ENCODE peak calls at places on chromosomes 16 and 17, in four cellular contexts. One of them, this sample, is unnamed.

GRCh38 chr16:76897816-76898215 is 293.2 kb upstream of the MON1B start:
- DNase-seq in hepatocyte: no peak
- DNase-seq in GM23248: no peak
- DNase-seq in MM.1S: no peak
- DNase-seq in this sample: peak; percentile 63

GRCh38 chr16:8795096-8795495 is 2.3 kb downstream of the TMEM186 start:
- DNase-seq in hepatocyte: no peak
- DNase-seq in GM23248: no peak
- DNase-seq in MM.1S: no peak
- DNase-seq in this sample: no peak

GRCh38 chr17:72591500-72592241 is 470.9 kb downstream of the SOX9 start:
- DNase-seq in hepatocyte: peak; percentile 52
- DNase-seq in GM23248: peak; percentile 59
- DNase-seq in MM.1S: peak; percentile 37
- DNase-seq in this sample: peak; percentile 38

GRCh38 chr16:30418350-30419181 is 11.2 kb downstream of the ZNF771 start:
- DNase-seq in hepatocyte: no peak
- DNase-seq in GM23248: no peak
- DNase-seq in MM.1S: no peak
- DNase-seq in this sample: peak; percentile 15

GRCh38 chr17:69450857-69451410 is 36.4 kb downstream of the MAP2K6 start:
- DNase-seq in hepatocyte: no peak
- DNase-seq in GM23248: no peak
- DNase-seq in MM.1S: no peak
- DNase-seq in this sample: peak; percentile 78

GRCh38 chr17:53626286-53626685 is 196.4 kb upstream of the KIF2B start:
- DNase-seq in hepatocyte: peak; percentile 8
- DNase-seq in GM23248: peak; percentile 72
- DNase-seq in MM.1S: peak; percentile 41
- DNase-seq in this sample: peak; percentile 67

GRCh38 chr16:68750243-68750642 is 13.2 kb downstream of the CDH1 start:
- DNase-seq in hepatocyte: no peak
- DNase-seq in GM23248: no peak
- DNase-seq in MM.1S: no peak
- DNase-seq in this sample: no peak

GRCh38 chr16:9061358-9061813 is 30.1 kb upstream of the HAPSTR1 start:
- DNase-seq in hepatocyte: no peak
- DNase-seq in GM23248: peak; percentile 43
- DNase-seq in MM.1S: no peak
- DNase-seq in this sample: peak; percentile 19

GRCh38 chr17:60086822-60087591 is 8.3 kb upstream of the HEATR6 start:
- DNase-seq in hepatocyte: no peak
- DNase-seq in GM23248: peak; percentile 88
- DNase-seq in MM.1S: no peak
- DNase-seq in this sample: no peak

GRCh38 chr17:35666967-35667552 is 64.4 kb upstream of the RASL10B start:
- DNase-seq in hepatocyte: peak; percentile 7
- DNase-seq in GM23248: peak; percentile 40
- DNase-seq in MM.1S: no peak
- DNase-seq in this sample: no peak

GRCh38 chr16:75244225-75244792 is 7.1 kb downstream of the BCAR1 start:
- DNase-seq in hepatocyte: peak; percentile 53
- DNase-seq in GM23248: peak; percentile 70
- DNase-seq in MM.1S: no peak
- DNase-seq in this sample: peak; percentile 27

GRCh38 chr16:716250-716607 is 1.3 kb downstream of the METRN start:
- DNase-seq in hepatocyte: no peak
- DNase-seq in GM23248: peak; percentile 63
- DNase-seq in MM.1S: no peak
- DNase-seq in this sample: no peak

GRCh38 chr16:67678354-67679023 is 11.9 kb downstream of the C16orf86 start:
- DNase-seq in hepatocyte: no peak
- DNase-seq in GM23248: no peak
- DNase-seq in MM.1S: no peak
- DNase-seq in this sample: no peak

GRCh38 chr17:34584805-34585416 is 5.5 kb downstream of the TMEM132E start:
- DNase-seq in hepatocyte: peak; percentile 63
- DNase-seq in GM23248: peak; percentile 49
- DNase-seq in MM.1S: peak; percentile 36
- DNase-seq in this sample: peak; percentile 7

GRCh38 chr16:86457621-86458456 is 52.5 kb upstream of the FOXF1 start:
- DNase-seq in hepatocyte: peak; percentile 60
- DNase-seq in GM23248: peak; percentile 92
- DNase-seq in MM.1S: no peak
- DNase-seq in this sample: no peak

GRCh38 chr17:61475726-61476125 is 23.5 kb downstream of the TBX4 start:
- DNase-seq in hepatocyte: no peak
- DNase-seq in GM23248: peak; percentile 72
- DNase-seq in MM.1S: no peak
- DNase-seq in this sample: peak; percentile 27

GRCh38 chr17:40582328-40582901 is 17.1 kb upstream of the CCR7 start:
- DNase-seq in hepatocyte: no peak
- DNase-seq in GM23248: no peak
- DNase-seq in MM.1S: peak; percentile 95
- DNase-seq in this sample: no peak

GRCh38 chr16:2026461-2027023 is at the start of gene NHERF2:
- DNase-seq in hepatocyte: peak; percentile 77
- DNase-seq in GM23248: peak; percentile 53
- DNase-seq in MM.1S: peak; percentile 32
- DNase-seq in this sample: peak; percentile 37

GRCh38 chr17:19249681-19250080 is 12.5 kb downstream of the EPN2 start:
- DNase-seq in hepatocyte: no peak
- DNase-seq in GM23248: peak; percentile 32
- DNase-seq in MM.1S: no peak
- DNase-seq in this sample: no peak

GRCh38 chr16:28192811-28193529 is 18.8 kb downstream of the XPO6 start:
- DNase-seq in hepatocyte: no peak
- DNase-seq in GM23248: no peak
- DNase-seq in MM.1S: no peak
- DNase-seq in this sample: no peak

GRCh38 chr17:79088997-79089328 is 14.3 kb downstream of the ENGASE start:
- DNase-seq in hepatocyte: no peak
- DNase-seq in GM23248: no peak
- DNase-seq in MM.1S: no peak
- DNase-seq in this sample: no peak

GRCh38 chr16:87723224-87723619 is 42.6 kb downstream of the KLHDC4 start:
- DNase-seq in hepatocyte: peak; percentile 45
- DNase-seq in GM23248: peak; percentile 79
- DNase-seq in MM.1S: no peak
- DNase-seq in this sample: no peak

GRCh38 chr17:48100160-48100559 is 1.1 kb downstream of the CBX1 start:
- DNase-seq in hepatocyte: no peak
- DNase-seq in GM23248: peak; percentile 86
- DNase-seq in MM.1S: no peak
- DNase-seq in this sample: no peak

GRCh38 chr17:7004398-7005253 is 7.8 kb upstream of the RNASEK start:
- DNase-seq in hepatocyte: peak; percentile 78
- DNase-seq in GM23248: peak; percentile 74
- DNase-seq in MM.1S: peak; percentile 72
- DNase-seq in this sample: peak; percentile 82

GRCh38 chr17:79079421-79080200 is 5.0 kb downstream of the ENGASE start:
- DNase-seq in hepatocyte: no peak
- DNase-seq in GM23248: no peak
- DNase-seq in MM.1S: no peak
- DNase-seq in this sample: no peak

GRCh38 chr17:59154335-59154720 is 658 bp downstream of the SKA2 start:
- DNase-seq in hepatocyte: peak; percentile 64
- DNase-seq in GM23248: peak; percentile 80
- DNase-seq in MM.1S: peak; percentile 49
- DNase-seq in this sample: peak; percentile 56

GRCh38 chr16:86089986-86090385 is 191.0 kb downstream of the IRF8 start:
- DNase-seq in hepatocyte: no peak
- DNase-seq in GM23248: no peak
- DNase-seq in MM.1S: no peak
- DNase-seq in this sample: no peak

GRCh38 chr17:79444226-79444625 is 166.6 kb downstream of the RBFOX3 start:
- DNase-seq in hepatocyte: no peak
- DNase-seq in GM23248: no peak
- DNase-seq in MM.1S: no peak
- DNase-seq in this sample: no peak

GRCh38 chr16:64983983-64984382 is 137.9 kb downstream of the CDH11 start:
- DNase-seq in hepatocyte: peak; percentile 81
- DNase-seq in GM23248: peak; percentile 83
- DNase-seq in MM.1S: no peak
- DNase-seq in this sample: peak; percentile 44

GRCh38 chr16:9000664-9001063 is 37.0 kb upstream of the USP7 start:
- DNase-seq in hepatocyte: no peak
- DNase-seq in GM23248: no peak
- DNase-seq in MM.1S: no peak
- DNase-seq in this sample: no peak

GRCh38 chr17:32783602-32784001 is 93.3 kb downstream of the MYO1D start:
- DNase-seq in hepatocyte: peak; percentile 78
- DNase-seq in GM23248: peak; percentile 80
- DNase-seq in MM.1S: peak; percentile 79
- DNase-seq in this sample: peak; percentile 71

GRCh38 chr16:48576927-48577326 is 33.1 kb downstream of the N4BP1 start:
- DNase-seq in hepatocyte: no peak
- DNase-seq in GM23248: peak; percentile 50
- DNase-seq in MM.1S: no peak
- DNase-seq in this sample: peak; percentile 55

GRCh38 chr16:51524555-51525373 is 373.7 kb upstream of the SALL1 start:
- DNase-seq in hepatocyte: no peak
- DNase-seq in GM23248: peak; percentile 44
- DNase-seq in MM.1S: no peak
- DNase-seq in this sample: no peak

GRCh38 chr16:11035096-11035495 is 90.7 kb downstream of the CLEC16A start:
- DNase-seq in hepatocyte: no peak
- DNase-seq in GM23248: no peak
- DNase-seq in MM.1S: peak; percentile 27
- DNase-seq in this sample: no peak

GRCh38 chr16:11034005-11034404 is 89.6 kb downstream of the CLEC16A start:
- DNase-seq in hepatocyte: no peak
- DNase-seq in GM23248: peak; percentile 93
- DNase-seq in MM.1S: no peak
- DNase-seq in this sample: peak; percentile 74

GRCh38 chr16:11036868-11037410 is 92.6 kb downstream of the CLEC16A start:
- DNase-seq in hepatocyte: no peak
- DNase-seq in GM23248: no peak
- DNase-seq in MM.1S: no peak
- DNase-seq in this sample: no peak

GRCh38 chr16:11034481-11034931 is 90.1 kb downstream of the CLEC16A start:
- DNase-seq in hepatocyte: no peak
- DNase-seq in GM23248: peak; percentile 65
- DNase-seq in MM.1S: no peak
- DNase-seq in this sample: no peak

GRCh38 chr16:11036040-11036439 is 91.7 kb downstream of the CLEC16A start:
- DNase-seq in hepatocyte: no peak
- DNase-seq in GM23248: no peak
- DNase-seq in MM.1S: no peak
- DNase-seq in this sample: no peak
- H3K9me2 ChIP-seq in hepatocyte: no peaks in the 10 kb centered on the region
- H3K9me2 ChIP-seq in GM23248: no peaks in the 10 kb centered on the region
- H3K9me2 ChIP-seq in MM.1S: no peaks in the 10 kb centered on the region
- H3K9me2 ChIP-seq in this sample: no peaks in the 10 kb centered on the region

GRCh38 chr17:57674894-57675293 is 70.2 kb downstream of the CCDC182 start:
- DNase-seq in hepatocyte: no peak
- DNase-seq in GM23248: no peak
- DNase-seq in MM.1S: no peak
- DNase-seq in this sample: no peak
- H3K9me2 ChIP-seq in hepatocyte: no peaks in the 10 kb centered on the region
- H3K9me2 ChIP-seq in GM23248: no peaks in the 10 kb centered on the region
- H3K9me2 ChIP-seq in MM.1S: no peaks in the 10 kb centered on the region
- H3K9me2 ChIP-seq in this sample: no peaks in the 10 kb centered on the region

GRCh38 chr17:38545531-38546225 is 60.1 kb downstream of the SRCIN1 start:
- DNase-seq in hepatocyte: no peak
- DNase-seq in GM23248: no peak
- DNase-seq in MM.1S: no peak
- DNase-seq in this sample: no peak
- H3K9me2 ChIP-seq in hepatocyte: no peaks in the 10 kb centered on the region
- H3K9me2 ChIP-seq in GM23248: no peaks in the 10 kb centered on the region
- H3K9me2 ChIP-seq in MM.1S: no peaks in the 10 kb centered on the region
- H3K9me2 ChIP-seq in this sample: no peaks in the 10 kb centered on the region

GRCh38 chr17:27540300-27541105 is 84.3 kb downstream of the KSR1 start:
- DNase-seq in hepatocyte: peak; percentile 86
- DNase-seq in GM23248: peak; percentile 98
- DNase-seq in MM.1S: no peak
- DNase-seq in this sample: peak; percentile 23
- H3K9me2 ChIP-seq in hepatocyte: no peaks in the 10 kb centered on the region
- H3K9me2 ChIP-seq in GM23248: no peaks in the 10 kb centered on the region
- H3K9me2 ChIP-seq in MM.1S: no peaks in the 10 kb centered on the region
- H3K9me2 ChIP-seq in this sample: no peaks in the 10 kb centered on the region

DNA sequence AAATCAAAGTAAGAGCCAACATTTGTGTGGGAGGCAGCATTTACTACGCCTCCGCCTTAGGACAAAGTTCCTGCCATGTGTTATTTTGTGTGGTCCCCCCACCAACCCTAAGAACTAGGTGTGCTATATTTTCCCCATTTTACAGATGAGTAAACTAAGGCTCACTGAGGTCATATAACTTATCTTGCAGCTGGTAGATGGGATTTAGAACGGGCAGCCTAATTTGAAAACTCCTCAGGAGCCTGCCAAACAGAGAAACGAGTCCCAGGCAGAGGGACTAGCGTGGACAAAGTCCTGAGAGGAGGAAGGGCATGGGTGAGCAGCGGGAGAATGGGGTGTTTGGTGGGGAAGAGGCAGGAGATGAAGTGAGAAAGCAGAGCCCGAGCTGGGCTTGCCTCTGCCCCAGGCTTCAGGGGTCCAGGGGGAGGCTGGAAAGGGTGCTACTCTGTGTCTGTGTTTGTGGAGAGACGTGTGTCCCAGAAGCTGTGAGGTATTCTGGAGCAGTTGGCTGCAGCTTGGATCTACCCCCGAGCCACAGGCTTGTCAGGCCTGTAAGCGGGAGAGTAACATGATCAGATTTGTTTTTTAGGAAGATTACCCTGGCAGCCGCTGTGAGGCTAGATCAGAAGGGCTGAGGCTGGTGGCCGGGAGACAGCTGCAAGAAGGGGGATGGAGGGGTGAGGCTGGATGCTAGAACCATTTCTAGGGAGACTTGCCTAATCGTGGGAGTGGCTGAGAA is 5.0 kb downstream of the MLLT6 start:
- DNase-seq in hepatocyte: no peak
- DNase-seq in GM23248: no peak
- DNase-seq in MM.1S: no peak
- DNase-seq in this sample: no peak
- H3K9me2 ChIP-seq in hepatocyte: no peaks in the 10 kb centered on the region
- H3K9me2 ChIP-seq in GM23248: no peaks in the 10 kb centered on the region
- H3K9me2 ChIP-seq in MM.1S: no peaks in the 10 kb centered on the region
- H3K9me2 ChIP-seq in this sample: no peaks in the 10 kb centered on the region

DNA sequence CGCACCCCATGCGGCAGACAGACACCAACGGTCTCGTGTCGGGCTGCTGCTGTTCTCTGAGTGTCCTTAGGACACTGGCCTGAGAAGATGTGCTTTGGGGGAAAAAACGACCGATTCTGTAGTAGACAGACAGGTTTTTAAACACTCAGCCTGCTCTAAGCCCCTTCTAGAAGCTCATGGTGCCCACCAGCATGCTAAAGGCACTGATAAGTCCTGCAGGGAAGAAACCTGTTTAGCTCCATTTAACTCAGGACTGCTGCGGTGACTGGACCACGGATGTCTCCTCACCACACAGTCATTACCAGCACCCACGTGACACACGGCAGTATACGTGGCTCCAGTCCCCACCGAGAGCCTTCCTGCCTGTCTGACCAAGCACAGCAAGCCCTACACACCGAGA is 19.1 kb upstream of the APRT start:
- DNase-seq in hepatocyte: no peak
- DNase-seq in GM23248: no peak
- DNase-seq in MM.1S: no peak
- DNase-seq in this sample: no peak
- H3K9me2 ChIP-seq in hepatocyte: no peaks in the 10 kb centered on the region
- H3K9me2 ChIP-seq in GM23248: no peaks in the 10 kb centered on the region
- H3K9me2 ChIP-seq in MM.1S: no peaks in the 10 kb centered on the region
- H3K9me2 ChIP-seq in this sample: no peaks in the 10 kb centered on the region